ENCODE peak calls at places on chromosomes 2 and 18, in six cellular contexts. R is SK-N-SH, J is IMR-90, Q is K562, P is HepG2, L is GM12878. Y is an unnamed sample.

GRCh38 chr2:56132138-56132537 is 51.7 kb upstream of the CCDC85A start:
- DNase-seq in R (peak), P (peak), Q (peak), J (peak), L (no peak), Y (peak)

GRCh38 chr2:128493880-128494279 is 175.2 kb upstream of the HS6ST1 start:
- DNase-seq in R (no peak), P (no peak), Q (no peak), J (no peak), L (no peak), Y (no peak)

GRCh38 chr18:76274470-76275289 is 220.4 kb downstream of the ZNF516 start:
- DNase-seq in J (no peak), L (no peak), P (peak), Q (no peak), R (peak), Y (peak)

GRCh38 chr2:148201075-148202004 is 180.4 kb downstream of the MBD5 start:
- DNase-seq in Q (peak), P (peak), J (peak), R (peak), L (no peak), Y (peak)

GRCh38 chr2:105768961-105769452 is 24.3 kb downstream of the NCK2 start:
- DNase-seq in J (peak), R (no peak), L (no peak), P (no peak), Q (no peak), Y (no peak)

GRCh38 chr2:141015339-141016047 is 1115.3 kb downstream of the LRP1B start:
- DNase-seq in P (no peak), R (no peak), L (no peak), Q (no peak), J (no peak), Y (no peak)

GRCh38 chr2:111966241-111966640 is 67.8 kb downstream of the MERTK start:
- DNase-seq in L (no peak), P (no peak), Q (no peak), J (no peak), R (no peak), Y (no peak)

GRCh38 chr2:197433770-197434438 is 924 bp downstream of the SF3B1 start:
- DNase-seq in P (no peak), J (peak), R (no peak), Q (no peak), L (no peak), Y (no peak)

GRCh38 chr18:59303006-59303405 is 15.4 kb downstream of the CPLX4 start:
- DNase-seq in R (no peak), L (no peak), P (no peak), J (no peak), Q (no peak), Y (no peak)

GRCh38 chr2:160582481-160583161 is 89.0 kb upstream of the RBMS1 start:
- DNase-seq in Q (no peak), R (no peak), L (no peak), P (no peak), J (peak), Y (peak)

GRCh38 chr2:1591978-1592907 is 152.1 kb downstream of the PXDN start:
- DNase-seq in P (no peak), R (peak), L (no peak), Q (no peak), J (peak), Y (peak)

GRCh38 chr2:54461251-54461650 is 5.1 kb downstream of the SPTBN1 start:
- DNase-seq in P (no peak), R (no peak), Q (no peak), L (no peak), J (no peak), Y (no peak)

GRCh38 chr18:54692463-54692862 is 101.4 kb downstream of the DYNAP start:
- DNase-seq in P (no peak), J (no peak), R (no peak), Q (no peak), L (no peak), Y (no peak)

GRCh38 chr18:54684786-54685185 is 93.7 kb downstream of the DYNAP start:
- DNase-seq in L (no peak), Q (peak), P (no peak), J (no peak), R (peak), Y (no peak)

GRCh38 chr18:54689319-54689718 is 98.3 kb downstream of the DYNAP start:
- DNase-seq in L (no peak), Q (no peak), R (no peak), P (no peak), J (no peak), Y (no peak)

DNA sequence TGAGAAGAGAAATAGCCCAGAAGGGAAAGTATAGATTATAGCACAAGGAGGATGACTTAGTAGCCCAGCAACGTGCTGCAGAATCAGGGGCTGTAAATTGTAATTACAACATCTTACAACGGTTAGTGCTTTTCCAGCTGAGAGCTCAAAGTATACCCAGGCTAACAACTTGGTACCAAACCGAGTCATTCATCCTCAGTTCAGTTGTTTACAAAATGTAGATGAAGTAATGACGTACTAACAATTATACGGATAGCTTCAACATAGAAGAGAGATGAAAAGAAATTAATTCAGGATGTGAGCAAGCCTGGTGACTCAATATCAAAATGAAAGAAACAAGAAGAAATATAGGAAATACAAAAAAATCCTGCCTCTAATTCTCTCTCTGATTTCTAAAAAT is 99.2 kb downstream of the DYNAP start:
- DNase-seq in Q (no peak), J (peak), P (no peak), R (no peak), L (no peak), Y (no peak)
- TF ChIP-seq SMC3 in Q (no peak), J (no peak), P (no peak), R (no peak), L (no peak), Y (no peak)

DNA sequence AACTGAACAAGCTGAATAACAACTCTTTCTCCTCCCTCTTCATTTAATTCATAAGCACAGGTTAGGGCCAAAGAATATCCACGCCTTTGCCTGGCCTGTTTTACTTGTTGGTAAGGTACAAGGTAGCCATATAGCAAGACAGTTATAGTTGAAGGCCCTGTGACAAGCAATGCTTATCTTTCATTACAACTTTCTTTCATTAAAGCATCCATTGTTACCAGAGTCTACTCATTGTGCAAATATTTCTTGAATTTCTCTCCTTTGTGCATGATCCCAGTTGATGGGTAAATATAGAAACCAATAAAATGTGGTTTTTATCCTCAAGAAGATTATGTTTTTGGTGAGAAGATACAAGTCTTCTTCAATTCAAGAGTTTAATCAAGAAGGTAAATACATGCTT is 140.2 kb downstream of the UBE2E3 start:
- DNase-seq in P (no peak), J (no peak), Q (no peak), R (no peak), L (no peak), Y (no peak)
- TF ChIP-seq SMC3 in P (no peak), J (no peak), Q (no peak), R (no peak), L (no peak), Y (no peak)

GRCh38 chr2:9029721-9030120 is 26.2 kb upstream of the MBOAT2 start:
- DNase-seq in P (no peak), Q (no peak), R (no peak), L (no peak), J (no peak), Y (no peak)
- TF ChIP-seq SMC3 in P (no peak), Q (no peak), R (no peak), L (no peak), J (no peak), Y (no peak)

DNA sequence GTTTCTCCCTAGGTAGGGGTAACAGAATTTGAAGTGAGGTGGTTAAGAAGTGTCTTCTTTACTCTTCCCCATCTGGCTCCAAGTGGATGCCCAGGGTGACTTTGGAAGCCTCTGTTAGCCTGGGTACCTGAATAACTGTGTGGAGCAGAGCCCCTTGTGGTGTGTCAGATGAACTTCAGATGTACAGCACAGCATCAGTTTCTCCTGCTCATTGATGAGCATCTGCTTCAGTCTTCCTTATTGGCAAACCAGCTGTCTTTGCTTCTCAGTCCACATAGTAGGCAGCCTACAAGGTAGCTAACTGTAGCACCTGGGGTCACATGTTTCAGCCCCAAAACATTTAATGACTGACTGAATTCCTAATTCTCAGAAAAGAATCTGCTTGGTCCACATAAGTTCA is 56.2 kb upstream of the ATP8B1 start:
- DNase-seq in Q (peak), P (peak), J (no peak), L (no peak), R (no peak), Y (peak)
- TF ChIP-seq SMC3 in Q (peak), P (peak), J (peak), L (peak), R (no peak), Y (peak)

GRCh38 chr2:58920001-58920400 is 678.9 kb upstream of the FANCL start:
- DNase-seq in P (no peak), L (no peak), J (peak), Q (no peak), R (no peak), Y (no peak)

GRCh38 chr2:58919316-58919715 is 678.2 kb upstream of the FANCL start:
- DNase-seq in L (no peak), R (no peak), P (no peak), Q (no peak), J (no peak), Y (no peak)

GRCh38 chr2:58921676-58922075 is 680.6 kb upstream of the FANCL start:
- DNase-seq in L (no peak), P (no peak), R (no peak), Q (no peak), J (peak), Y (no peak)

GRCh38 chr2:58916127-58916526 is 675.0 kb upstream of the FANCL start:
- DNase-seq in P (no peak), J (no peak), L (no peak), Q (no peak), R (no peak), Y (no peak)

GRCh38 chr2:58918138-58918537 is 677.0 kb upstream of the FANCL start:
- DNase-seq in L (no peak), P (no peak), J (peak), R (no peak), Q (no peak), Y (no peak)
- TF ChIP-seq SMC3 in L (no peak), P (no peak), J (no peak), R (no peak), Q (no peak), Y (no peak)

DNA sequence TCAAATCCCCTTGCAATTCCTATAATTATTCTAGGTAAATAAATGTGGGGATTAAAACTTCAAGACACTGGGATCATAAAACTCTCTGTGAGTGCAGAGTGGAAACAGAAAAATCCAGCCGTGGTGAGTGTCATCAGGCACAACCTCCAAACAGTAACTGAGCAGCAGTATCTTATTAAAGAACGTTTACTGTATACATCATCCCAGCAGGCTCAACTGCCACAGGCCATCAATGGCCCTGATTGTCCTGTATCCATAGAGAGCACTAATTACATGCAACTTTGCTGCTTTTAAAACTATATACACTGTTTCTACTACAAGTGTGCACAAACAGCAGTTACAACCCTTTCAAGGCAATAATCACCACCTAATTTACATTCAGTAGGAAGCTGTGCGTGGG is 23.9 kb downstream of the GAREM1 start:
- DNase-seq in J (no peak), P (no peak), L (no peak), Q (no peak), R (no peak), Y (no peak)
- TF ChIP-seq SMC3 in J (no peak), P (no peak), L (no peak), Q (no peak), R (no peak), Y (no peak)

DNA sequence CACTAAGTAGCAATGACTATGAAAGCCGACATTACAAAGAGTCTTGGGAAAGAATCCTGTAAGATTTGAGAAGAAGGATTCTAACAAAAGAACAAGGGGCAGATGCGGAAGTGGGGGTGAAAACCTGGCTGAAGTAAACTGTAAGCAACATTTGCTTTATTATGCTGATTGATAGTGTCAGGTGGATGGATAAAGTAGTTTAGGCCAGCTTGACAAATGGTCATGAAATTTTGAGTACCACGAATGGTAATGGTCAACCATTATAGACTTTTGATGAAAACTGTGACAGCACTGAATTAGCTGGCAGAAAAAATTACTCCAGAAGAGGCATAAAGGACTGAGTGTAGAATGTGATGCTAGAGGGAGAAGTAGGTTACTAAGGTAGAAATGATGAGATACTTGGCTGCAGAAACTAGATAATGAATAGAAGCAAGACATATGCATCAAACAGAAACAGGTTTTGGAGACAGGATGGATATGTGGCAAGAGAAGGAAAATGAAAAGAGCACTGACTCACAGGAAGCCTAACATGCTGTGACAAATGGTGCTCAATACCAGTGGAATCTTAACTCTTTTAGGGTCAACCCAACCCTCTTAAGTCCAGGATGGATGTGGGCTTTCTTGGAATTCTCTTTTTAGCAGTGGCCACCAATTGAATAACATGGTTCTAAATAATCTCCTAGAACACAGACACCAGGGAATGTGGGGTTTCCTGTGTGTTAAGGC is 6.8 kb downstream of the THUMPD2 start:
- DNase-seq in P (no peak), J (peak), Q (no peak), R (no peak), L (no peak), Y (no peak)
- TF ChIP-seq SMC3 in P (no peak), J (no peak), Q (no peak), R (no peak), L (no peak), Y (no peak)

DNA sequence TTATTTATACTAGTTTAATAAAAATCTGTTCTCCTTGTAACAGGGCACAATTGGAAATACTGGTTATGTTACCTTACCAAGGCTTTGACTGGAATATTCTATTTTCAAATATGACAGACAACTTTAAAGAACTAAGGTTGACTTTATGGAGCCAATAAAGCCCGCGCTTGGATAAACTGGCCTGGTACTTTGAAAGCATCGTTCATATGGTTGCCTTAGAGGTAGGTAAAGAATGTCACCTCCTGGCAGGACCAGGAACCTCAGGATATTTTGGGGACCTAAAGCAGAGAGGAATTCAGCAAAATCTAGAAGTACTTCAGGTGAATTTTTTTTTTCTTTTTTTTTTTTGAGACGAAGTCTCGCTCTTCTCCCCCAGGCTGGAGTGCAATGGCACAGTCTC is 71.2 kb upstream of the CREB1 start:
- DNase-seq in L (no peak), J (no peak), P (no peak), Q (no peak), R (no peak), Y (no peak)
- TF ChIP-seq SMC3 in L (no peak), J (no peak), P (no peak), Q (no peak), R (no peak), Y (no peak)